ENCODE peak calls at places on chromosome 14, in ten cellular contexts. Z is activated CD4-positive, alpha-beta T cell treated with anti-CD3 and anti-CD28 coated beads, Interleukin-2, amount 50 U/mL, for 24 hours; Q is AG09309; F is hepatic stellate cell; V is HCT116; W is upper lobe of right lung; G is fibroblast of the aortic adventitia; O is NCI-H69; H is T-helper 1 cell; K is iris pigment epithelial cell. S is an unnamed sample.

GRCh38 chr14:98943907-98944306 is 328.1 kb downstream of the BCL11B start:
- DNase-seq in Z (no peak), Q (no peak), F (no peak), V (no peak), W (no peak), G (no peak), O (no peak), H (no peak), K (no peak), S (no peak)

GRCh38 chr14:60657609-60657983 is 8.3 kb upstream of the SIX1 start:
- DNase-seq in Z (no peak), Q (no peak), F (no peak), V (no peak), W (no peak), G (no peak), O (peak), H (no peak), K (no peak), S (no peak)

GRCh38 chr14:25349269-25349668 is 299.3 kb upstream of the STXBP6 start:
- DNase-seq in Z (no peak), Q (no peak), F (no peak), V (no peak), W (no peak), G (peak), O (no peak), H (no peak), K (no peak), S (no peak)

GRCh38 chr14:23061995-23062394 is 4.7 kb upstream of the CDH24 start:
- DNase-seq in Z (no peak), Q (peak), F (peak), V (peak), W (no peak), G (peak), O (no peak), H (no peak), K (peak), S (no peak)

GRCh38 chr14:105492966-105493871 is 2.2 kb downstream of the TEDC1 start:
- DNase-seq in Z (no peak), Q (no peak), F (no peak), V (no peak), W (peak), G (no peak), O (no peak), H (peak), K (no peak), S (no peak)

GRCh38 chr14:89185919-89186849 is 230.8 kb downstream of the FOXN3 start:
- DNase-seq in Z (no peak), Q (peak), F (peak), V (peak), W (no peak), G (peak), O (peak), H (no peak), K (peak), S (no peak)

GRCh38 chr14:68143341-68143807 is 323.8 kb downstream of the RAD51B start:
- DNase-seq in Z (no peak), Q (no peak), F (no peak), V (no peak), W (no peak), G (peak), O (peak), H (no peak), K (peak), S (no peak)

GRCh38 chr14:50631408-50631821 is 36.7 kb downstream of the SAV1 start:
- DNase-seq in Z (no peak), Q (no peak), F (no peak), V (no peak), W (no peak), G (peak), O (no peak), H (no peak), K (no peak), S (no peak)

GRCh38 chr14:66284346-66284745 is 201.8 kb upstream of the CCDC196 start:
- DNase-seq in Z (no peak), Q (no peak), F (no peak), V (no peak), W (no peak), G (peak), O (no peak), H (no peak), K (peak), S (no peak)

GRCh38 chr14:69580009-69580577 is 5.4 kb upstream of the CCDC177 start:
- DNase-seq in Z (no peak), Q (peak), F (peak), V (peak), W (no peak), G (peak), O (peak), H (no peak), K (peak), S (no peak)

GRCh38 chr14:63174760-63175191 is 29.5 kb upstream of the RHOJ start:
- DNase-seq in Z (no peak), Q (no peak), F (peak), V (peak), W (no peak), G (peak), O (peak), H (no peak), K (peak), S (no peak)

GRCh38 chr14:79584679-79585078 is 626.6 kb downstream of the DIO2 start:
- DNase-seq in Z (no peak), Q (peak), F (peak), V (no peak), W (no peak), G (peak), O (peak), H (no peak), K (peak), S (no peak)

GRCh38 chr14:97713023-97713422 is 915.8 kb downstream of the VRK1 start:
- DNase-seq in Z (no peak), Q (no peak), F (no peak), V (peak), W (no peak), G (peak), O (no peak), H (no peak), K (no peak), S (no peak)

GRCh38 chr14:34052658-34053014 is 101.8 kb upstream of the EGLN3 start:
- DNase-seq in Z (no peak), Q (no peak), F (no peak), V (peak), W (no peak), G (no peak), O (no peak), H (no peak), K (peak), S (no peak)

GRCh38 chr14:52010173-52010693 is 20.9 kb downstream of the RTRAF start:
- DNase-seq in Z (no peak), Q (no peak), F (no peak), V (no peak), W (no peak), G (no peak), O (no peak), H (no peak), K (no peak), S (no peak)

GRCh38 chr14:71680733-71681387 is 251.4 kb upstream of the RGS6 start:
- DNase-seq in Z (no peak), Q (no peak), F (no peak), V (no peak), W (no peak), G (no peak), O (no peak), H (no peak), K (no peak), S (no peak)